ENCODE peak calls at places on chromosomes 3 and 15, in eight cellular contexts. T is lower lobe of right lung; K is cardiac muscle cell; Y is Panc1; C is uterus; J is CD4-positive, CD25-positive, alpha-beta regulatory T cell; U is left lung; P is lung. M is an unnamed sample. For H3K27me3, the result is how much of the 10 kb centered on the place peaks cover.

GRCh38 chr15:31472636-31473383 is 146.2 kb downstream of the KLF13 start:
- DNase-seq in P (no peak), Y (no peak), U (no peak), T (no peak), C (peak), K (peak), J (peak), M (no peak)

GRCh38 chr3:170717410-170718402 is 131.8 kb upstream of the SLC7A14 start:
- DNase-seq in P (peak), Y (no peak), K (peak), J (no peak), T (peak), C (no peak), U (peak), M (no peak)

GRCh38 chr3:18153571-18154173 is 271.5 kb downstream of the SATB1 start:
- DNase-seq in T (no peak), U (no peak), C (no peak), J (no peak), P (no peak), K (peak), Y (no peak), M (no peak)

GRCh38 chr3:151552589-151552988 is 91.7 kb upstream of the IGSF10 start:
- DNase-seq in P (no peak), Y (no peak), T (no peak), J (no peak), C (no peak), K (peak), U (no peak), M (no peak)

GRCh38 chr3:66383998-66384745 is 116.7 kb downstream of the LRIG1 start:
- DNase-seq in K (no peak), U (no peak), C (no peak), P (no peak), Y (no peak), J (no peak), T (no peak), M (peak)

GRCh38 chr3:113185436-113185835 is 25.9 kb upstream of the BOC start:
- DNase-seq in U (no peak), P (no peak), J (no peak), Y (no peak), C (no peak), T (no peak), K (no peak), M (no peak)

GRCh38 chr3:124829175-124829818 is 57.9 kb downstream of the ITGB5 start:
- DNase-seq in T (no peak), Y (no peak), U (no peak), K (no peak), J (no peak), C (no peak), P (no peak), M (no peak)

GRCh38 chr3:36405193-36405592 is 24.9 kb downstream of the STAC start:
- DNase-seq in U (no peak), T (no peak), C (no peak), K (no peak), J (no peak), P (no peak), Y (no peak), M (no peak)

GRCh38 chr3:69425249-69425648 is 39.4 kb upstream of the FRMD4B start:
- DNase-seq in T (no peak), U (no peak), C (no peak), K (peak), P (no peak), Y (peak), J (peak), M (no peak)

GRCh38 chr3:139532996-139533395 is 6.5 kb downstream of the RBP1 start:
- DNase-seq in J (no peak), T (no peak), U (no peak), P (no peak), K (peak), C (no peak), Y (no peak), M (no peak)

GRCh38 chr3:110806924-110807323 is 264.7 kb upstream of the NECTIN3 start:
- DNase-seq in P (no peak), U (no peak), J (no peak), Y (no peak), T (no peak), K (no peak), C (no peak), M (no peak)

GRCh38 chr3:60028243-60028642 is 978.4 kb upstream of the CFAP20DC start:
- DNase-seq in C (no peak), Y (no peak), T (no peak), P (no peak), J (no peak), K (no peak), U (no peak), M (no peak)

GRCh38 chr3:195690951-195691350 is 29.8 kb upstream of the MUC20 start:
- DNase-seq in K (no peak), Y (no peak), U (no peak), P (no peak), C (no peak), J (no peak), T (no peak), M (no peak)

GRCh38 chr3:153372326-153372725 is 210.3 kb downstream of the RAP2B start:
- DNase-seq in P (peak), U (no peak), J (no peak), Y (no peak), K (peak), C (no peak), T (no peak), M (no peak)

GRCh38 chr3:188686319-188686718 is 485.5 kb upstream of the TPRG1 start:
- DNase-seq in T (no peak), U (no peak), P (no peak), J (no peak), K (no peak), C (no peak), Y (no peak), M (no peak)

GRCh38 chr15:75597667-75598341 is 18.7 kb upstream of the PTPN9 start:
- DNase-seq in J (peak), Y (no peak), K (peak), U (no peak), C (no peak), P (no peak), T (no peak), M (no peak)

GRCh38 chr3:42983927-42984326 is 4.8 kb downstream of the GASK1A start:
- DNase-seq in K (no peak), J (no peak), U (no peak), T (no peak), P (no peak), C (no peak), Y (no peak), M (no peak)

GRCh38 chr15:75089781-75090734 is 66.7 kb downstream of the PPCDC start:
- DNase-seq in P (peak), K (peak), T (peak), C (peak), U (no peak), J (no peak), Y (no peak), M (no peak)

GRCh38 chr3:8001712-8002111 is 499.9 kb upstream of the LMCD1 start:
- DNase-seq in P (no peak), Y (no peak), K (no peak), U (no peak), C (no peak), T (no peak), J (no peak), M (no peak)

GRCh38 chr3:99439892-99440291 is 198.5 kb upstream of the COL8A1 start:
- DNase-seq in P (no peak), J (no peak), K (peak), U (no peak), T (no peak), C (no peak), Y (no peak), M (no peak)

GRCh38 chr3:184716652-184717607 is 5.1 kb upstream of the MAGEF1 start:
- DNase-seq in K (peak), P (peak), J (no peak), T (no peak), U (no peak), Y (no peak), C (peak), M (peak)

GRCh38 chr3:56858331-56858730 is 56.6 kb upstream of the ARHGEF3 start:
- DNase-seq in Y (no peak), K (no peak), U (no peak), P (no peak), C (no peak), J (no peak), T (no peak), M (no peak)

GRCh38 chr3:25235033-25235432 is 193.0 kb upstream of the RARB start:
- DNase-seq in P (no peak), Y (no peak), T (no peak), J (no peak), C (no peak), U (no peak), K (no peak), M (no peak)

GRCh38 chr3:72338942-72339749 is 509.1 kb downstream of the SHQ1 start:
- DNase-seq in C (peak), U (peak), Y (peak), K (peak), P (peak), T (no peak), J (no peak), M (no peak)

GRCh38 chr15:62979252-62979651 is 63.3 kb upstream of the TPM1 start:
- DNase-seq in J (no peak), U (no peak), K (no peak), Y (no peak), C (no peak), P (no peak), T (no peak), M (no peak)

GRCh38 chr3:196127308-196128040 is 45.6 kb upstream of the TFRC start:
- DNase-seq in K (peak), P (no peak), T (peak), Y (no peak), U (no peak), J (peak), C (no peak), M (no peak)

GRCh38 chr3:71185733-71186455 is 397.6 kb downstream of the FOXP1 start:
- DNase-seq in U (no peak), K (peak), P (no peak), Y (no peak), C (no peak), J (peak), T (no peak), M (no peak)

GRCh38 chr3:33716227-33716626 is 1.8 kb downstream of the CLASP2 start:
- DNase-seq in C (no peak), T (no peak), K (no peak), U (no peak), P (no peak), Y (no peak), J (no peak), M (no peak)
- H3K4me3 ChIP-seq in C (no peak), T (peak), K (peak), U (peak), P (no peak), Y (peak), J (peak), M (peak)

DNA sequence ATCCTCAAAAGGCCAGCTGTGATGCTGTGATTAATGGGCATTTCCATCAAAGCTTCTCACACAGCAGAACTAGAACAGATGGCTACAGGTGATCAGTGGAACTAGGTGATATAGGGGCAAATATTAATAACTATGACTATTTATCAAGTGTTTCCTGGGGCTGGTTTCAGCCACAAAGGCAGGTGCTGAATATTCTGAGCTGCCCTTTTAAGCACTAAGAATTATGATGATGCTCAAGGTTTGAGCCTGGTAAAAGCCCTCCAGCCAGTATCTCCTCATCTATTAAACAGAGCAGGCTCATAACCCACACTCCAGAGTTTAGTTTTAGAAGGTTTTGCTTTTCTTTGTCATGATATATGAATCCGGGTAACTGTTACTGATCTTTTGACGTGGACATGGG is 129.5 kb upstream of the ACP3 start:
- DNase-seq in P (no peak), U (no peak), K (no peak), Y (no peak), C (no peak), T (no peak), J (no peak), M (no peak)
- H3K27me3 ChIP-seq in P (under half), U (under half), K (under half), Y (under half), C (under half), T (under half), J (under half), M (under half)

GRCh38 chr3:134104031-134104430 is 74.3 kb upstream of the SLCO2A1 start:
- DNase-seq in C (no peak), K (peak), J (no peak), U (no peak), P (no peak), T (no peak), Y (no peak), M (no peak)
- H3K4me3 ChIP-seq in C (no peak), K (no peak), J (no peak), U (no peak), P (no peak), T (no peak), Y (no peak), M (no peak)

GRCh38 chr15:56894601-56895000 is 23.8 kb upstream of the TCF12 start:
- DNase-seq in P (no peak), C (no peak), J (no peak), T (no peak), K (no peak), Y (no peak), U (no peak), M (no peak)
- H3K27me3 ChIP-seq in P (under half), C (under half), J (under half), T (under half), K (under half), Y (under half), U (under half), M (under half)

GRCh38 chr3:47314056-47314764 is 31.5 kb downstream of the KLHL18 start:
- DNase-seq in Y (no peak), P (no peak), T (no peak), J (no peak), C (no peak), K (no peak), U (no peak), M (no peak)
- H3K4me3 ChIP-seq in Y (no peak), P (no peak), T (no peak), J (no peak), C (no peak), K (no peak), U (no peak), M (no peak)

GRCh38 chr3:10978956-10979355 is 13.6 kb upstream of the SLC6A1 start:
- DNase-seq in U (no peak), J (no peak), Y (no peak), P (no peak), K (no peak), T (no peak), C (no peak), M (no peak)
- H3K27me3 ChIP-seq in U (under half), J (under half), Y (under half), P (under half), K (under half), T (under half), C (under half), M (under half)

GRCh38 chr3:52684184-52684583 is 1.5 kb downstream of the PBRM1 start:
- DNase-seq in C (no peak), Y (no peak), T (no peak), K (no peak), J (no peak), U (no peak), P (no peak), M (no peak)
- H3K4me3 ChIP-seq in C (no peak), Y (peak), T (peak), K (peak), J (peak), U (peak), P (no peak), M (peak)

GRCh38 chr15:67819636-67820035 is 5.7 kb upstream of the SKOR1 start:
- DNase-seq in C (no peak), U (no peak), T (no peak), Y (no peak), J (no peak), K (no peak), P (no peak), M (no peak)
- H3K27me3 ChIP-seq in C (under half), U (half or more), T (half or more), Y (under half), J (under half), K (half or more), P (under half), M (under half)

DNA sequence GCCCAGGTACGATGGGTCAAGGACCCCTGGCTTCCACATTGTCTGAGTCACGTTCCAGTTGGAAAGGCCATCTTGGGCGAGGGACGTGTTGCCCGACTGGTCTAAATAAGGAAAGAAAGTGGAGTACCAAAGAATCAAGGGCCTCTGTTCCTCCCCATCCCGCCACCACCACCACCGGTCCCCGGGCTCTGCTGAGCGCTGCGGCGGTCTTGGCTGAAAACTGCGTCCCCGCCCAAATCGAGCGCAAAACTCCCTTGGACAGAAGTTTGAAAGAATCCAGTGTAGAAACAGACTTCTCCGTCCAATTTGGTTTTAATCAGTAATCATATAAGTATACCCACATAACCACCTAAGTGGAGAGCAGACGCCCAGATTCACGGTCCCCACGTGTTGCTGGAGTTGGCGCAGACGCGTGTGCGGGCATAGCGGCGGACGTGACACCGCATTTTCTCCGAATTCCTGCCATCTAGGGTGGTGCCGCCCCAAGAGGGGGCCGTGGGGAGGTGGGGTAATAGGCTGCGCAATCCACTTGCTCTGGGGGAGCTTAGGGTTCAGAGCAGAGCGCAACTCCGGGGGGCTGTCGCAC is 243.8 kb upstream of the TOPAZ1 start:
- DNase-seq in U (no peak), K (no peak), C (no peak), Y (no peak), J (peak), T (peak), P (no peak), M (no peak)
- H3K4me3 ChIP-seq in U (no peak), K (peak), C (no peak), Y (no peak), J (no peak), T (peak), P (no peak), M (no peak)

GRCh38 chr3:147407107-147407494 is 758 bp upstream of the ZIC4 start:
- DNase-seq in Y (no peak), J (no peak), K (no peak), P (no peak), T (no peak), C (no peak), U (no peak), M (peak)

GRCh38 chr3:147406255-147407023 is at the start of gene ZIC4:
- DNase-seq in P (no peak), Y (no peak), T (no peak), C (no peak), J (no peak), K (no peak), U (no peak), M (peak)

GRCh38 chr3:147404800-147405551 is 1.4 kb downstream of the ZIC4 start:
- DNase-seq in C (no peak), K (no peak), U (no peak), J (no peak), P (no peak), T (no peak), Y (no peak), M (no peak)

GRCh38 chr3:147404000-147404799 is 2.1 kb downstream of the ZIC4 start:
- DNase-seq in K (no peak), U (no peak), C (no peak), Y (no peak), T (no peak), P (no peak), J (no peak), M (no peak)

DNA sequence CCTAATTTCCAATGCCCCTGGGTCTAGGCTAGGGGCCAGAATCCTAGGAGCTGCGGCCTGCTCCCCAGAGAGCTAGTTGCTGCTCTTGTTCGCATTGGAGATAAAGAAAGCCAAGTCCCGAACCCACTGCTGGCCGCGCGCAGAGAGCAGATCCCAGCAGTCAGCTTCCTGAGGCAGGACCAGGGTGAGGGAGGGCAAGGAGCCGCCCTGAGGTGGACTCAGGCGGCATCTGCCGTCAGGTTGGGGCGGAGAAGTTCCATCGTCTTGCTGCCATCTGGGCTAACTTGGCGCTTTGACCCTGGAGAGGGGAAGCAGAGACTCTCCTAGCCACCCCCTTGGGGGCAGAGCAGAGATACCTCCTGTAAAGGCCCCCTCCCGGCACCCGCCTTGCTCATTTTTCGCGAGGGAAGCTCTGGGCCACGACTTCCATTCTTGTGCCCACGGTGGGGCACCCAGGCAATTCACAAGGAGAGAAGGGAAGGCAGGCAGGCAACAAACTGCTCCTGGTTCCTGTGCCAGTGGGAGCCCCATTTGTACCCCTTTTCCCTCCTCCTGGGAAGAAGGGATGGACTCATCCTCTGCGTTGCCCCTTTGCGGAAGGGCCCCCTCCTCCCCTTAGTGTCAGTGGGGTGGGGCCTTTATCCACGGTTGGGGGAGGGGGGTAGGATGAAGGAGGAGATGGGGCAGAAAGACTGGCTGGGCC is 640 bp downstream of the ZIC4 start:
- DNase-seq in C (no peak), P (no peak), K (no peak), U (no peak), Y (no peak), T (no peak), J (no peak), M (peak)
- H3K27me3 ChIP-seq in C (under half), P (under half), K (half or more), U (half or more), Y (under half), T (half or more), J (under half), M (under half)